ENCODE peak calls at places on chromosome 2, in ten cellular contexts. E is HCT116, W is body of pancreas, H is K562, T is stomach, B is GM12878, U is adrenal gland, R is transverse colon, K is IMR-90, N is sigmoid colon. O is an unnamed sample.
A peak's percentile ranks its signal among the peaks of the same experiment; 100 is the strongest.

GRCh38 chr2:177683473-177684069 is 291.0 kb downstream of the AGPS start:
- DNase-seq in E (no peak), W (no peak), H (no peak), T (no peak), B (no peak), U (no peak), R (no peak), K (no peak), N (no peak), O (no peak)

GRCh38 chr2:8122506-8122898 is 559.4 kb upstream of the ID2 start:
- DNase-seq in E (no peak), W (no peak), H (no peak), T (no peak), B (no peak), U (no peak), R (no peak), K (no peak), N (no peak), O (no peak)

GRCh38 chr2:11692966-11693521 is 23.0 kb upstream of the NTSR2 start:
- DNase-seq in E (peak; percentile 65), W (peak; percentile 96), H (peak; percentile 76), T (peak; percentile 74), B (no peak), U (peak; percentile 78), R (peak; percentile 77), K (peak; percentile 51), N (peak; percentile 78), O (peak; percentile 68)

GRCh38 chr2:240412975-240413812 is 22.3 kb upstream of the GPC1 start:
- DNase-seq in E (no peak), W (no peak), H (peak; percentile 16), T (peak; percentile 16), B (no peak), U (peak; percentile 13), R (no peak), K (no peak), N (peak; percentile 56), O (peak; percentile 9)

GRCh38 chr2:113980946-113981345 is 91.1 kb downstream of the ACTR3 start:
- DNase-seq in E (no peak), W (no peak), H (no peak), T (no peak), B (no peak), U (no peak), R (no peak), K (peak; percentile 52), N (no peak), O (no peak)

GRCh38 chr2:222869252-222869560 is 8.4 kb downstream of the ACSL3 start:
- DNase-seq in E (no peak), W (no peak), H (no peak), T (no peak), B (no peak), U (no peak), R (no peak), K (no peak), N (no peak), O (no peak)

GRCh38 chr2:169320561-169320960 is 41.8 kb downstream of the LRP2 start:
- DNase-seq in E (no peak), W (no peak), H (no peak), T (no peak), B (no peak), U (no peak), R (no peak), K (no peak), N (no peak), O (no peak)

GRCh38 chr2:136389809-136390208 is 271.9 kb upstream of the CXCR4 start:
- DNase-seq in E (no peak), W (no peak), H (no peak), T (no peak), B (no peak), U (no peak), R (no peak), K (no peak), N (no peak), O (no peak)

DNA sequence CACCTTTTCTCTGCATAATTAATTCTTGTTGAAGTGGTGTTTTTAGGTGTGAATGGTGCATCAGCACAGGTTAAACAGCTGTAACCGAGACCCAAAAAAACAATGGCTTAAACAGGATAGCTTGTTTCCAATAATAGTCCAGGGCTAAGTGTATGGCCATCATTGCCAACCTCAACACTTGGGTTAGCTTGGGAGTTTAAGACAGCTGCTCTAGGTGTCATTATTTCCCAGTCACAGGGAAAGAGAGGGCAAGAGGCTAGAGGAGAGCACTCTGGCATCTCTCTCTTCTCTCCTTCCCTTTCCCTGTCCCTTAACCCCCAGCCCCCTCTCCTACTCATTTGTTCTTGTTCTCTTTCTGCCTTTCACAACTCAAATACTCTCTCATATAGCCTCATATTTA is 21.1 kb downstream of the BIRC6 start:
- DNase-seq in E (no peak), W (no peak), H (no peak), T (no peak), B (no peak), U (no peak), R (no peak), K (no peak), N (no peak), O (no peak)
- H3K36me3 ChIP-seq in E (peaks cover 4% of the 10 kb centered on the region), W (no peaks in the 10 kb centered on the region), H (peaks cover 32% of the 10 kb centered on the region), T (peaks cover 4% of the 10 kb centered on the region), B (peaks cover 13% of the 10 kb centered on the region), U (peaks cover 4% of the 10 kb centered on the region), R (no peaks in the 10 kb centered on the region), K (peaks cover 16% of the 10 kb centered on the region), N (no peaks in the 10 kb centered on the region), O (no peaks in the 10 kb centered on the region)

GRCh38 chr2:212328129-212328528 is 210.5 kb downstream of the ERBB4 start:
- DNase-seq in E (no peak), W (no peak), H (no peak), T (no peak), B (no peak), U (no peak), R (no peak), K (no peak), N (no peak), O (no peak)

GRCh38 chr2:212328712-212329496 is 209.7 kb downstream of the ERBB4 start:
- DNase-seq in E (no peak), W (no peak), H (no peak), T (no peak), B (no peak), U (no peak), R (no peak), K (no peak), N (no peak), O (no peak)

GRCh38 chr2:212327171-212327809 is 211.3 kb downstream of the ERBB4 start:
- DNase-seq in E (no peak), W (no peak), H (no peak), T (no peak), B (no peak), U (no peak), R (no peak), K (no peak), N (no peak), O (no peak)

DNA sequence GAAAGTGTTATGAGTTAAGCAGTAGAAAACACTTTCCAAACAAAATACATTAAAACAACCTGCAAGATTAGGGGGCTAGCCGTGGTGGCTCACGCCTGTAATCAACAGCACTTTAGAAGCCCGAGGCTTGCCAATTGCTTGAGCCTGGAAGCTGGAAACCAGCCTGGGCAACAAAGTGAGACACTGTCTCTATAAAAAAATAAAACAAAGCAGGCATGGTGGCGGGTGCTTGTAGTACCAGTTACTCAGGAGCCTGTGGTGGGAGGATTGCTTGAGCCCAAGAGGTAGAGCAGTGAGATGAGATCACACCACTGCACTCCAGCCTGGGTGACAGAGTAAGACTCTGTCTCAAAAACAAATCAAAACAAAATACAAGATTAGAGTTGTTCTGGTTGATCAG is 208.3 kb downstream of the ERBB4 start:
- DNase-seq in E (no peak), W (no peak), H (no peak), T (peak; percentile 25), B (no peak), U (no peak), R (no peak), K (no peak), N (peak; percentile 56), O (no peak)
- TF ChIP-seq POLR2A in E (no peak), W (no peak), H (no peak), T (no peak), B (no peak), U (no peak), R (no peak), K (no peak), N (no peak), O (no peak)

GRCh38 chr2:98773169-98773568 is 42.2 kb upstream of the MGAT4A start:
- DNase-seq in E (no peak), W (no peak), H (no peak), T (no peak), B (no peak), U (no peak), R (no peak), K (no peak), N (no peak), O (no peak)

GRCh38 chr2:98773907-98774306 is 43.0 kb upstream of the MGAT4A start:
- DNase-seq in E (no peak), W (no peak), H (no peak), T (no peak), B (no peak), U (no peak), R (no peak), K (no peak), N (no peak), O (no peak)

GRCh38 chr2:98771264-98771663 is 40.3 kb upstream of the MGAT4A start:
- DNase-seq in E (no peak), W (no peak), H (no peak), T (no peak), B (no peak), U (no peak), R (no peak), K (no peak), N (no peak), O (no peak)

GRCh38 chr2:98771771-98772521 is 41.0 kb upstream of the MGAT4A start:
- DNase-seq in E (no peak), W (peak; percentile 36), H (no peak), T (no peak), B (no peak), U (no peak), R (no peak), K (no peak), N (no peak), O (no peak)

DNA sequence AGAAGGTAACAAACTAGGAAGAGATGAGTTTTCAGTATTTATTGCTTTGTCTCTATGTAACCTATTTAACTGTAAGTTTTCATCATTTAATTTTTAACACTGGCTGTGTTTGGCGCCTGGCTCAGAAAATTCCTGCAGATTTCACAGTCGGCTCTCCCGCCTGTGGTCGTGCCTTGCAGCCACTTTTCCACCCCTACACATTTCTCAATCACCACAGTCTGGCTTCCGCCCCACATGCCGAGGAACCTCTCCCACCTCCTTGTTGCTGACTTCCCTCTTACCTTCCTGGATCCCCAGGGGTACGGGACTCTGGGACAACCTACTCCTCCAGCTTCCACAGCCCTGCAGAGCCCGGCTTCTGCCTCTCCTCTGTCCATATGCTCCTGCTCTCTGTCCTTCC is 41.6 kb upstream of the MGAT4A start:
- DNase-seq in E (no peak), W (no peak), H (no peak), T (no peak), B (no peak), U (no peak), R (no peak), K (no peak), N (no peak), O (no peak)
- H3K4me3 ChIP-seq in E (no peak overlapping the region), W (no peak overlapping the region), H (no peak overlapping the region), T (no peak overlapping the region), B (no peak overlapping the region), U (no peak overlapping the region), R (no peak overlapping the region), K (no peak overlapping the region), N (no peak overlapping the region), O (no peak overlapping the region)

GRCh38 chr2:30359644-30360167 is 87.3 kb upstream of the LCLAT1 start:
- DNase-seq in E (no peak), W (peak; percentile 56), H (no peak), T (no peak), B (no peak), U (peak; percentile 42), R (peak; percentile 21), K (peak; percentile 65), N (peak; percentile 90), O (peak; percentile 60)

GRCh38 chr2:30356061-30356460 is 91.0 kb upstream of the LCLAT1 start:
- DNase-seq in E (no peak), W (no peak), H (no peak), T (no peak), B (no peak), U (no peak), R (no peak), K (no peak), N (no peak), O (no peak)

GRCh38 chr2:30358351-30358750 is 88.7 kb upstream of the LCLAT1 start:
- DNase-seq in E (no peak), W (no peak), H (no peak), T (no peak), B (no peak), U (no peak), R (no peak), K (no peak), N (no peak), O (no peak)

GRCh38 chr2:30361751-30362394 is 85.2 kb upstream of the LCLAT1 start:
- DNase-seq in E (no peak), W (no peak), H (no peak), T (no peak), B (no peak), U (no peak), R (no peak), K (no peak), N (no peak), O (no peak)

DNA sequence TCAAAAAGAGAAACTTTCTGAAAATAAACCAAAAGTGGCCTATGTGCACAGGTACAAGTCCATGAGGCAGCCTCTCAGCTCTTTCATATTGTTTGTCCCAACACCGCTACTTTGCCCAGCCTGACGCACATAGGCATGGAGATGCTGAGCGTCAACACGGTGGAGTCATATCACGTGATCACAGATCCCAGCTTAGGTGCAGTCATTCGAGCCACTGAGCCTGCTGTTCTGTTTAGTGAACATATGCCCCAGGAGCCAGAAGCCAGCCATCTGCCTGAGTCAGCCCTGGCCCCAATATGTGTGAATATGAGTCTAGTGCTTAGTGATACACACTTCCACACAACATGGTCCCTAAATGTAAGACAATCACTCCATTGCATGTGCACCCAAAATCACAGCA is 88.2 kb upstream of the LCLAT1 start:
- DNase-seq in E (no peak), W (no peak), H (no peak), T (no peak), B (no peak), U (no peak), R (no peak), K (peak; percentile 43), N (no peak), O (no peak)
- H3K36me3 ChIP-seq in E (no peaks in the 10 kb centered on the region), W (no peaks in the 10 kb centered on the region), H (no peaks in the 10 kb centered on the region), T (no peaks in the 10 kb centered on the region), B (no peaks in the 10 kb centered on the region), U (no peaks in the 10 kb centered on the region), R (no peaks in the 10 kb centered on the region), K (no peaks in the 10 kb centered on the region), N (no peaks in the 10 kb centered on the region), O (no peaks in the 10 kb centered on the region)

O was measured in uterus.